ENCODE peak calls at places on chromosome 18, in five cellular contexts. One of them, this sample, is unnamed.

GRCh38 chr18:45228989-45229388 is 386.3 kb upstream of the SLC14A2 start:
- DNase-seq in PC-9: no peak
- DNase-seq in ovary: no peak
- DNase-seq in tibial artery: no peak
- DNase-seq in heart left ventricle: no peak
- DNase-seq in this sample: no peak

GRCh38 chr18:78080081-78080480 is 830.4 kb downstream of the GALR1 start:
- DNase-seq in PC-9: no peak
- DNase-seq in ovary: no peak
- DNase-seq in tibial artery: no peak
- DNase-seq in heart left ventricle: no peak
- DNase-seq in this sample: no peak

GRCh38 chr18:3042337-3042736 is 29.4 kb upstream of the LPIN2 start:
- DNase-seq in PC-9: no peak
- DNase-seq in ovary: no peak
- DNase-seq in tibial artery: no peak
- DNase-seq in heart left ventricle: no peak
- DNase-seq in this sample: no peak

GRCh38 chr18:7879717-7880116 is 312.6 kb downstream of the PTPRM start:
- DNase-seq in PC-9: no peak
- DNase-seq in ovary: no peak
- DNase-seq in tibial artery: no peak
- DNase-seq in heart left ventricle: no peak
- DNase-seq in this sample: no peak

GRCh38 chr18:813405-814071 is 1.5 kb upstream of the YES1 start:
- DNase-seq in PC-9: no peak
- DNase-seq in ovary: no peak
- DNase-seq in tibial artery: no peak
- DNase-seq in heart left ventricle: no peak
- DNase-seq in this sample: no peak

GRCh38 chr18:73626859-73627258 is 520.8 kb downstream of the FBXO15 start:
- DNase-seq in PC-9: no peak
- DNase-seq in ovary: no peak
- DNase-seq in tibial artery: no peak
- DNase-seq in heart left ventricle: no peak
- DNase-seq in this sample: no peak

GRCh38 chr18:53093650-53094049 is 753.7 kb downstream of the DCC start:
- DNase-seq in PC-9: no peak
- DNase-seq in ovary: no peak
- DNase-seq in tibial artery: no peak
- DNase-seq in heart left ventricle: no peak
- DNase-seq in this sample: no peak

GRCh38 chr18:76494541-76495403 is at the start of gene ZNF516:
- DNase-seq in PC-9: no peak
- DNase-seq in ovary: peak
- DNase-seq in tibial artery: no peak
- DNase-seq in heart left ventricle: peak
- DNase-seq in this sample: peak

GRCh38 chr18:13406049-13406615 is 187.6 kb downstream of the LDLRAD4 start:
- DNase-seq in PC-9: no peak
- DNase-seq in ovary: no peak
- DNase-seq in tibial artery: no peak
- DNase-seq in heart left ventricle: no peak
- DNase-seq in this sample: no peak

GRCh38 chr18:24947521-24948305 is 404.3 kb downstream of the ZNF521 start:
- DNase-seq in PC-9: no peak
- DNase-seq in ovary: no peak
- DNase-seq in tibial artery: no peak
- DNase-seq in heart left ventricle: no peak
- DNase-seq in this sample: peak

GRCh38 chr18:79424008-79424565 is 28.4 kb downstream of the NFATC1 start:
- DNase-seq in PC-9: no peak
- DNase-seq in ovary: peak
- DNase-seq in tibial artery: no peak
- DNase-seq in heart left ventricle: peak
- DNase-seq in this sample: peak

GRCh38 chr18:72692086-72692485 is 147.9 kb upstream of the CBLN2 start:
- DNase-seq in PC-9: peak
- DNase-seq in ovary: no peak
- DNase-seq in tibial artery: no peak
- DNase-seq in heart left ventricle: no peak
- DNase-seq in this sample: no peak

GRCh38 chr18:51083398-51083797 is 53.4 kb downstream of the SMAD4 start:
- DNase-seq in PC-9: no peak
- DNase-seq in ovary: no peak
- DNase-seq in tibial artery: no peak
- DNase-seq in heart left ventricle: no peak
- DNase-seq in this sample: no peak

GRCh38 chr18:45589559-45590041 is 25.7 kb upstream of the SLC14A2 start:
- DNase-seq in PC-9: no peak
- DNase-seq in ovary: no peak
- DNase-seq in tibial artery: no peak
- DNase-seq in heart left ventricle: peak
- DNase-seq in this sample: peak

GRCh38 chr18:78293516-78293915 is 686.1 kb upstream of the SALL3 start:
- DNase-seq in PC-9: no peak
- DNase-seq in ovary: no peak
- DNase-seq in tibial artery: no peak
- DNase-seq in heart left ventricle: no peak
- DNase-seq in this sample: no peak

GRCh38 chr18:58682429-58683069 is 11.3 kb downstream of the MALT1 start:
- DNase-seq in PC-9: peak
- DNase-seq in ovary: peak
- DNase-seq in tibial artery: no peak
- DNase-seq in heart left ventricle: peak
- DNase-seq in this sample: peak

GRCh38 chr18:45780568-45780967 is 44.9 kb upstream of the SIGLEC15 start:
- DNase-seq in PC-9: no peak
- DNase-seq in ovary: no peak
- DNase-seq in tibial artery: no peak
- DNase-seq in heart left ventricle: no peak
- DNase-seq in this sample: peak

GRCh38 chr18:48990497-48991298 is 39.9 kb upstream of the SMAD7 start:
- DNase-seq in PC-9: peak
- DNase-seq in ovary: no peak
- DNase-seq in tibial artery: peak
- DNase-seq in heart left ventricle: no peak
- DNase-seq in this sample: peak

GRCh38 chr18:28875059-28875458 is 698.1 kb upstream of the CDH2 start:
- DNase-seq in PC-9: no peak
- DNase-seq in ovary: no peak
- DNase-seq in tibial artery: no peak
- DNase-seq in heart left ventricle: no peak
- DNase-seq in this sample: no peak

GRCh38 chr18:3269900-3270299 is 8.0 kb downstream of the MYL12B start:
- DNase-seq in PC-9: no peak
- DNase-seq in ovary: no peak
- DNase-seq in tibial artery: no peak
- DNase-seq in heart left ventricle: no peak
- DNase-seq in this sample: no peak

GRCh38 chr18:58046794-58047555 is 2.9 kb downstream of the NEDD4L start:
- DNase-seq in PC-9: no peak
- DNase-seq in ovary: no peak
- DNase-seq in tibial artery: no peak
- DNase-seq in heart left ventricle: no peak
- DNase-seq in this sample: no peak

GRCh38 chr18:55265130-55265675 is 305.9 kb upstream of the CCDC68 start:
- DNase-seq in PC-9: no peak
- DNase-seq in ovary: no peak
- DNase-seq in tibial artery: no peak
- DNase-seq in heart left ventricle: no peak
- DNase-seq in this sample: no peak

GRCh38 chr18:24000613-24001490 is 13.7 kb upstream of the TTC39C start:
- DNase-seq in PC-9: no peak
- DNase-seq in ovary: no peak
- DNase-seq in tibial artery: no peak
- DNase-seq in heart left ventricle: no peak
- DNase-seq in this sample: no peak

GRCh38 chr18:24199563-24199962 is 60.7 kb downstream of the CABYR start:
- DNase-seq in PC-9: no peak
- DNase-seq in ovary: no peak
- DNase-seq in tibial artery: no peak
- DNase-seq in heart left ventricle: no peak
- DNase-seq in this sample: no peak

GRCh38 chr18:49359732-49360444 is 100.6 kb downstream of the DYM start:
- DNase-seq in PC-9: no peak
- DNase-seq in ovary: no peak
- DNase-seq in tibial artery: no peak
- DNase-seq in heart left ventricle: no peak
- DNase-seq in this sample: peak

GRCh38 chr18:519019-519879 is 18.7 kb upstream of the COLEC12 start:
- DNase-seq in PC-9: no peak
- DNase-seq in ovary: peak
- DNase-seq in tibial artery: peak
- DNase-seq in heart left ventricle: peak
- DNase-seq in this sample: peak

GRCh38 chr18:59784694-59785093 is 87.5 kb upstream of the CCBE1 start:
- DNase-seq in PC-9: no peak
- DNase-seq in ovary: no peak
- DNase-seq in tibial artery: no peak
- DNase-seq in heart left ventricle: no peak
- DNase-seq in this sample: no peak

GRCh38 chr18:9417081-9417841 is 58.1 kb upstream of the RALBP1 start:
- DNase-seq in PC-9: peak
- DNase-seq in ovary: peak
- DNase-seq in tibial artery: no peak
- DNase-seq in heart left ventricle: peak
- DNase-seq in this sample: peak

GRCh38 chr18:45920367-45920766 is 46.8 kb downstream of the EPG5 start:
- DNase-seq in PC-9: peak
- DNase-seq in ovary: peak
- DNase-seq in tibial artery: peak
- DNase-seq in heart left ventricle: peak
- DNase-seq in this sample: peak

DNA sequence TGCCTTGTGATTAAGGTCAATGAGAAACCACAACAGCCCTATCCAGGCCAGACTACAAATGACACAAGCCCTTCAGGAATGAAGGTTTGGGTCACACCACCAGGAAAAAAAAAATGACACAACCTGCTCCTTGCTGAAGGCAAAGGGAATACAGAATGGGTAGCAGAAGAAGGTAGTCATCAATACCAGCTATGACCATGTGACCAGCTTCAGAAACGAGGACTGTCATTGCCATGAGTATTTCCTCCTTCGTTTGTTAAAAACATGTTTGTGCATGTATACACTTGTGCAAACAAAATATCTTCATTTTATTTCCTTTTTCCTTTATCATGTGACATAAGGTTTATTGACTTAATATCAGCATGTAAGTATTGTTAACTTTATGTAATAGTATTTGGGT is 226.6 kb downstream of the CDH19 start:
- DNase-seq in PC-9: no peak
- DNase-seq in ovary: no peak
- DNase-seq in tibial artery: no peak
- DNase-seq in heart left ventricle: no peak
- DNase-seq in this sample: no peak
- H3K4me3 ChIP-seq in PC-9: no peak
- H3K4me3 ChIP-seq in ovary: no peak
- H3K4me3 ChIP-seq in tibial artery: no peak
- H3K4me3 ChIP-seq in heart left ventricle: no peak
- H3K4me3 ChIP-seq in this sample: no peak

DNA sequence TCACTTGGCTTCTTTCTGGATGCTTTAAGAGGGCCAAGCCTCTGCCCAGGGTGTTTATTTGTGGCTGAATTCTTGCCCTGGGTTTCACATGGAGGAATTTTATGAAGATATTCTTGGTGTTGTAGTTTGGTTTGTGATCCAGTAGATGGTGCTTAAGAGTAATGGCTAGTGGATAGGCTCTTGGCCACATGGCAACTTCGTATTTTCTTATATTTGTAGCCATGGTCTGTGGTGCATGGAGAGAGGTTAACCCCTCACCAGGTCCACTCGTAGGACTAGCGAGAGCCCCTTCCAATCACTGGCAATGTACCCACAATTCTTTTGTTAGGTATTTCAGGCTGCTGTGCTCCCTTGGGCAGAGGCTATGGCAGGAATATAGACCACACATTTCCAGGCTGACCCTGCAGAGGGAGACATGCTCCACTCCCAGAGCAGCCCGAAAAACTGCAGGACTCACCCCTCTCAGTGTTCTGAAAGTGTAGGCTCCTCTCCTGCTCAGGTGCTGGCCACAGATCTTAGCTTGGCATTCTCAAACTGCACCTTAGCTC is 582.1 kb upstream of the SETBP1 start:
- DNase-seq in PC-9: peak
- DNase-seq in ovary: no peak
- DNase-seq in tibial artery: no peak
- DNase-seq in heart left ventricle: no peak
- DNase-seq in this sample: peak
- TF ChIP-seq CTCF in PC-9: peak
- TF ChIP-seq CTCF in ovary: no peak
- TF ChIP-seq CTCF in tibial artery: no peak
- TF ChIP-seq CTCF in heart left ventricle: no peak
- TF ChIP-seq CTCF in this sample: peak

GRCh38 chr18:69215151-69215550 is 185.5 kb upstream of the DOK6 start:
- DNase-seq in PC-9: no peak
- DNase-seq in ovary: no peak
- DNase-seq in tibial artery: no peak
- DNase-seq in heart left ventricle: no peak
- DNase-seq in this sample: no peak

GRCh38 chr18:69217271-69217670 is 183.4 kb upstream of the DOK6 start:
- DNase-seq in PC-9: no peak
- DNase-seq in ovary: no peak
- DNase-seq in tibial artery: no peak
- DNase-seq in heart left ventricle: no peak
- DNase-seq in this sample: no peak

GRCh38 chr18:69220529-69220928 is 180.2 kb upstream of the DOK6 start:
- DNase-seq in PC-9: no peak
- DNase-seq in ovary: no peak
- DNase-seq in tibial artery: no peak
- DNase-seq in heart left ventricle: no peak
- DNase-seq in this sample: no peak

GRCh38 chr18:69222089-69222488 is 178.6 kb upstream of the DOK6 start:
- DNase-seq in PC-9: no peak
- DNase-seq in ovary: no peak
- DNase-seq in tibial artery: no peak
- DNase-seq in heart left ventricle: no peak
- DNase-seq in this sample: no peak

GRCh38 chr18:69216390-69216789 is 184.3 kb upstream of the DOK6 start:
- DNase-seq in PC-9: no peak
- DNase-seq in ovary: no peak
- DNase-seq in tibial artery: no peak
- DNase-seq in heart left ventricle: no peak
- DNase-seq in this sample: no peak
- H3K4me3 ChIP-seq in PC-9: no peak
- H3K4me3 ChIP-seq in ovary: no peak
- H3K4me3 ChIP-seq in tibial artery: no peak
- H3K4me3 ChIP-seq in heart left ventricle: no peak
- H3K4me3 ChIP-seq in this sample: no peak

DNA sequence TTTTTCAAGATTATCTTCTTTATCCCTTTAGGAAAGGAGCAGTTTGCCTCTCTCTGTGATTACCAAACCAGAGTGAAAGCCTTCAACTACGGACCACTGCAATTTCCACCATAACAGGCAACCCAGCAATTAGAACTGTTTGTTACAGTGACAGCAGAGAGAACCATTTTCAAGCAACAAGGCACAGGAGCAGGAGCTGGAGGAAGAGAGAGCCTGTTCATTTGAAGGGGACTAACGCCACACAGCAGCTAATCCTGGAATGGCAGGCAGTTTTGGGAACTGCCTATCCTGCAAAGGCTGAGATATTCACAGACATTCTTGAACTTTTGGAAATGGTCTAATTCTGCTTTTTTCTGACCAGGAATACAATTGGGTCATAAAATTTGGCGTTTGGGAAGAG is 1541.9 kb upstream of the PIK3C3 start:
- DNase-seq in PC-9: no peak
- DNase-seq in ovary: no peak
- DNase-seq in tibial artery: no peak
- DNase-seq in heart left ventricle: no peak
- DNase-seq in this sample: no peak
- TF ChIP-seq CTCF in PC-9: no peak
- TF ChIP-seq CTCF in ovary: no peak
- TF ChIP-seq CTCF in tibial artery: no peak
- TF ChIP-seq CTCF in heart left ventricle: no peak
- TF ChIP-seq CTCF in this sample: no peak